ENCODE peak calls at places on chromosomes 7 and 10, in ten cellular contexts. One of them, this sample, is unnamed.

GRCh38 chr7:88279323-88279722 is 27.4 kb downstream of the STEAP4 start:
- DNase-seq in DMS153: no peak
- DNase-seq in iPS DF 6.9: no peak
- DNase-seq in posterior cingulate gyrus: no peak
- DNase-seq in anterior cingulate cortex: no peak
- DNase-seq in RPMI8226: no peak
- DNase-seq in NCI-H2081: no peak
- DNase-seq in NCI-H1105: no peak
- DNase-seq in ELR: no peak
- DNase-seq in aorta: no peak
- DNase-seq in this sample: no peak

GRCh38 chr10:75978213-75978612 is 546.8 kb downstream of the LRMDA start:
- DNase-seq in ELR: no peak
- DNase-seq in posterior cingulate gyrus: no peak
- DNase-seq in anterior cingulate cortex: no peak
- DNase-seq in iPS DF 6.9: no peak
- DNase-seq in DMS153: no peak
- DNase-seq in aorta: no peak
- DNase-seq in RPMI8226: no peak
- DNase-seq in NCI-H2081: no peak
- DNase-seq in NCI-H1105: no peak
- DNase-seq in this sample: no peak

GRCh38 chr7:69598487-69599148 is 343 bp downstream of the AUTS2 start:
- DNase-seq in NCI-H1105: peak; percentile 43
- DNase-seq in ELR: peak; percentile 5
- DNase-seq in NCI-H2081: peak; percentile 61
- DNase-seq in iPS DF 6.9: no peak
- DNase-seq in DMS153: peak; percentile 67
- DNase-seq in posterior cingulate gyrus: no peak
- DNase-seq in aorta: no peak
- DNase-seq in RPMI8226: peak; percentile 43
- DNase-seq in anterior cingulate cortex: no peak
- DNase-seq in this sample: no peak

GRCh38 chr7:41039386-41040315 is 663.2 kb downstream of the INHBA start:
- DNase-seq in NCI-H1105: no peak
- DNase-seq in aorta: no peak
- DNase-seq in RPMI8226: no peak
- DNase-seq in posterior cingulate gyrus: no peak
- DNase-seq in ELR: no peak
- DNase-seq in anterior cingulate cortex: no peak
- DNase-seq in NCI-H2081: no peak
- DNase-seq in iPS DF 6.9: no peak
- DNase-seq in DMS153: no peak
- DNase-seq in this sample: no peak

GRCh38 chr7:120412665-120413064 is 139.7 kb downstream of the KCND2 start:
- DNase-seq in posterior cingulate gyrus: no peak
- DNase-seq in anterior cingulate cortex: no peak
- DNase-seq in iPS DF 6.9: no peak
- DNase-seq in ELR: no peak
- DNase-seq in aorta: no peak
- DNase-seq in RPMI8226: no peak
- DNase-seq in DMS153: no peak
- DNase-seq in NCI-H1105: no peak
- DNase-seq in NCI-H2081: no peak
- DNase-seq in this sample: no peak

GRCh38 chr7:7970620-7971307 is 2.2 kb downstream of the GLCCI1 start:
- DNase-seq in NCI-H1105: peak; percentile 23
- DNase-seq in anterior cingulate cortex: no peak
- DNase-seq in iPS DF 6.9: no peak
- DNase-seq in aorta: no peak
- DNase-seq in DMS153: peak; percentile 50
- DNase-seq in posterior cingulate gyrus: no peak
- DNase-seq in NCI-H2081: peak; percentile 64
- DNase-seq in ELR: peak; percentile 63
- DNase-seq in RPMI8226: peak; percentile 39
- DNase-seq in this sample: no peak

GRCh38 chr10:9596368-9596920 is 1421.2 kb upstream of the CELF2 start:
- DNase-seq in DMS153: no peak
- DNase-seq in aorta: no peak
- DNase-seq in iPS DF 6.9: no peak
- DNase-seq in NCI-H2081: no peak
- DNase-seq in NCI-H1105: no peak
- DNase-seq in RPMI8226: peak; percentile 4
- DNase-seq in ELR: peak; percentile 13
- DNase-seq in posterior cingulate gyrus: no peak
- DNase-seq in anterior cingulate cortex: no peak
- DNase-seq in this sample: no peak

GRCh38 chr10:127485153-127485857 is 63.8 kb upstream of the NPS start:
- DNase-seq in anterior cingulate cortex: no peak
- DNase-seq in ELR: peak; percentile 59
- DNase-seq in posterior cingulate gyrus: no peak
- DNase-seq in DMS153: no peak
- DNase-seq in aorta: no peak
- DNase-seq in NCI-H2081: no peak
- DNase-seq in iPS DF 6.9: peak; percentile 18
- DNase-seq in NCI-H1105: no peak
- DNase-seq in RPMI8226: no peak
- DNase-seq in this sample: no peak

GRCh38 chr7:2024227-2024918 is 208.4 kb downstream of the MAD1L1 start:
- DNase-seq in iPS DF 6.9: no peak
- DNase-seq in NCI-H1105: no peak
- DNase-seq in DMS153: no peak
- DNase-seq in aorta: peak; percentile 39
- DNase-seq in RPMI8226: peak; percentile 63
- DNase-seq in ELR: peak; percentile 11
- DNase-seq in posterior cingulate gyrus: no peak
- DNase-seq in NCI-H2081: no peak
- DNase-seq in anterior cingulate cortex: no peak
- DNase-seq in this sample: no peak

GRCh38 chr10:35218339-35218955 is 91.8 kb downstream of the CREM start:
- DNase-seq in NCI-H1105: peak; percentile 56
- DNase-seq in anterior cingulate cortex: peak; percentile 58
- DNase-seq in ELR: peak; percentile 90
- DNase-seq in DMS153: peak; percentile 21
- DNase-seq in aorta: peak; percentile 91
- DNase-seq in RPMI8226: peak; percentile 79
- DNase-seq in posterior cingulate gyrus: peak; percentile 80
- DNase-seq in iPS DF 6.9: no peak
- DNase-seq in NCI-H2081: peak; percentile 76
- DNase-seq in this sample: peak; percentile 79

GRCh38 chr7:17690030-17690429 is 250.3 kb downstream of the SNX13 start:
- DNase-seq in anterior cingulate cortex: no peak
- DNase-seq in DMS153: no peak
- DNase-seq in iPS DF 6.9: no peak
- DNase-seq in NCI-H1105: no peak
- DNase-seq in posterior cingulate gyrus: no peak
- DNase-seq in aorta: no peak
- DNase-seq in NCI-H2081: no peak
- DNase-seq in ELR: peak; percentile 80
- DNase-seq in RPMI8226: peak; percentile 60
- DNase-seq in this sample: no peak

GRCh38 chr10:76399216-76399615 is 967.8 kb downstream of the LRMDA start:
- DNase-seq in iPS DF 6.9: no peak
- DNase-seq in NCI-H2081: no peak
- DNase-seq in ELR: no peak
- DNase-seq in anterior cingulate cortex: no peak
- DNase-seq in aorta: no peak
- DNase-seq in NCI-H1105: no peak
- DNase-seq in posterior cingulate gyrus: no peak
- DNase-seq in DMS153: no peak
- DNase-seq in RPMI8226: no peak
- DNase-seq in this sample: no peak

GRCh38 chr7:79934727-79935126 is 199.9 kb upstream of the GNAI1 start:
- DNase-seq in posterior cingulate gyrus: no peak
- DNase-seq in anterior cingulate cortex: no peak
- DNase-seq in NCI-H1105: no peak
- DNase-seq in aorta: no peak
- DNase-seq in RPMI8226: no peak
- DNase-seq in DMS153: no peak
- DNase-seq in ELR: no peak
- DNase-seq in NCI-H2081: no peak
- DNase-seq in iPS DF 6.9: no peak
- DNase-seq in this sample: no peak

GRCh38 chr7:30115709-30116297 is 19.0 kb upstream of the MTURN start:
- DNase-seq in NCI-H1105: no peak
- DNase-seq in ELR: no peak
- DNase-seq in aorta: no peak
- DNase-seq in RPMI8226: no peak
- DNase-seq in NCI-H2081: no peak
- DNase-seq in anterior cingulate cortex: no peak
- DNase-seq in iPS DF 6.9: no peak
- DNase-seq in DMS153: no peak
- DNase-seq in posterior cingulate gyrus: no peak
- DNase-seq in this sample: no peak

GRCh38 chr7:80017101-80017500 is 117.5 kb upstream of the GNAI1 start:
- DNase-seq in posterior cingulate gyrus: no peak
- DNase-seq in aorta: no peak
- DNase-seq in NCI-H2081: no peak
- DNase-seq in RPMI8226: no peak
- DNase-seq in DMS153: no peak
- DNase-seq in NCI-H1105: no peak
- DNase-seq in anterior cingulate cortex: no peak
- DNase-seq in iPS DF 6.9: no peak
- DNase-seq in ELR: peak; percentile 11
- DNase-seq in this sample: no peak

GRCh38 chr10:52326382-52326781 is 12.3 kb downstream of the DKK1 start:
- DNase-seq in posterior cingulate gyrus: no peak
- DNase-seq in DMS153: no peak
- DNase-seq in iPS DF 6.9: no peak
- DNase-seq in ELR: no peak
- DNase-seq in anterior cingulate cortex: no peak
- DNase-seq in NCI-H1105: no peak
- DNase-seq in aorta: no peak
- DNase-seq in NCI-H2081: no peak
- DNase-seq in RPMI8226: no peak
- DNase-seq in this sample: no peak

GRCh38 chr10:119491941-119492340 is 50.6 kb downstream of the RGS10 start:
- DNase-seq in DMS153: no peak
- DNase-seq in NCI-H1105: no peak
- DNase-seq in anterior cingulate cortex: no peak
- DNase-seq in NCI-H2081: no peak
- DNase-seq in aorta: no peak
- DNase-seq in posterior cingulate gyrus: no peak
- DNase-seq in RPMI8226: no peak
- DNase-seq in iPS DF 6.9: no peak
- DNase-seq in ELR: no peak
- DNase-seq in this sample: no peak

GRCh38 chr10:43265799-43266721 is 805 bp downstream of the RASGEF1A start:
- DNase-seq in NCI-H1105: no peak
- DNase-seq in ELR: peak; percentile 36
- DNase-seq in DMS153: no peak
- DNase-seq in RPMI8226: peak; percentile 33
- DNase-seq in anterior cingulate cortex: no peak
- DNase-seq in posterior cingulate gyrus: no peak
- DNase-seq in NCI-H2081: no peak
- DNase-seq in iPS DF 6.9: no peak
- DNase-seq in aorta: peak; percentile 74
- DNase-seq in this sample: no peak

GRCh38 chr10:95517536-95518454 is 43.4 kb downstream of the SORBS1 start:
- DNase-seq in iPS DF 6.9: no peak
- DNase-seq in anterior cingulate cortex: no peak
- DNase-seq in NCI-H1105: no peak
- DNase-seq in NCI-H2081: no peak
- DNase-seq in ELR: peak; percentile 24
- DNase-seq in posterior cingulate gyrus: no peak
- DNase-seq in RPMI8226: no peak
- DNase-seq in DMS153: no peak
- DNase-seq in aorta: no peak
- DNase-seq in this sample: no peak

GRCh38 chr10:71542476-71542875 is 145.8 kb downstream of the CDH23 start:
- DNase-seq in DMS153: no peak
- DNase-seq in posterior cingulate gyrus: no peak
- DNase-seq in aorta: no peak
- DNase-seq in anterior cingulate cortex: no peak
- DNase-seq in RPMI8226: no peak
- DNase-seq in iPS DF 6.9: no peak
- DNase-seq in NCI-H1105: no peak
- DNase-seq in NCI-H2081: no peak
- DNase-seq in ELR: no peak
- DNase-seq in this sample: no peak

GRCh38 chr10:20993387-20994170 is 96.5 kb upstream of the NEBL start:
- DNase-seq in ELR: no peak
- DNase-seq in DMS153: no peak
- DNase-seq in iPS DF 6.9: no peak
- DNase-seq in RPMI8226: no peak
- DNase-seq in NCI-H1105: no peak
- DNase-seq in aorta: no peak
- DNase-seq in anterior cingulate cortex: no peak
- DNase-seq in NCI-H2081: no peak
- DNase-seq in posterior cingulate gyrus: no peak
- DNase-seq in this sample: no peak

GRCh38 chr10:123134915-123135414 is 805 bp upstream of the HMX3 start:
- DNase-seq in posterior cingulate gyrus: no peak
- DNase-seq in NCI-H1105: no peak
- DNase-seq in aorta: no peak
- DNase-seq in anterior cingulate cortex: no peak
- DNase-seq in RPMI8226: no peak
- DNase-seq in iPS DF 6.9: no peak
- DNase-seq in DMS153: no peak
- DNase-seq in NCI-H2081: no peak
- DNase-seq in ELR: no peak
- DNase-seq in this sample: no peak

GRCh38 chr7:148611692-148612091 is 21.1 kb downstream of the C7orf33 start:
- DNase-seq in NCI-H2081: no peak
- DNase-seq in posterior cingulate gyrus: no peak
- DNase-seq in NCI-H1105: no peak
- DNase-seq in ELR: no peak
- DNase-seq in iPS DF 6.9: no peak
- DNase-seq in aorta: no peak
- DNase-seq in DMS153: no peak
- DNase-seq in anterior cingulate cortex: no peak
- DNase-seq in RPMI8226: peak; percentile 18
- DNase-seq in this sample: no peak

This sample was measured in T-helper 2 cell treated with Interferon-gamma antibody and Interleukin-4, amounts not matched to agents 5 μg/mL and 100 μg/mL, for 36 hours.